ENCODE peak calls at places on chromosome 1, in ten cellular contexts. K, U, X, A, C, Y, R, O, N and V are unnamed samples.

GRCh38 chr1:236471653-236472052 is 52.1 kb upstream of the LGALS8 start:
- DNase-seq in K (no peak), U (no peak), X (no peak), A (no peak), C (no peak), Y (no peak), R (no peak), O (no peak), N (no peak), V (no peak)

GRCh38 chr1:183896466-183897026 is 91.6 kb downstream of the RGL1 start:
- DNase-seq in K (no peak), U (peak), X (peak), A (no peak), C (no peak), Y (peak), R (no peak), O (no peak), N (no peak), V (no peak)

GRCh38 chr1:211326528-211327340 is at the start of gene TRAF5:
- DNase-seq in K (no peak), U (no peak), X (no peak), A (peak), C (peak), Y (peak), R (peak), O (peak), N (peak), V (peak)

GRCh38 chr1:39671433-39671792 is 494 bp downstream of the NT5C1A start:
- DNase-seq in K (no peak), U (no peak), X (no peak), A (no peak), C (no peak), Y (no peak), R (no peak), O (peak), N (no peak), V (no peak)

GRCh38 chr1:99645699-99646531 is at the start of gene PALMD:
- DNase-seq in K (peak), U (no peak), X (no peak), A (no peak), C (no peak), Y (peak), R (no peak), O (peak), N (no peak), V (no peak)

GRCh38 chr1:115293899-115294298 is 44.1 kb downstream of the NGF start:
- DNase-seq in K (no peak), U (peak), X (no peak), A (no peak), C (no peak), Y (no peak), R (no peak), O (no peak), N (no peak), V (no peak)

GRCh38 chr1:154320882-154321608 is at the start of gene AQP10:
- DNase-seq in K (no peak), U (no peak), X (no peak), A (no peak), C (no peak), Y (no peak), R (no peak), O (peak), N (no peak), V (no peak)

GRCh38 chr1:183841950-183842816 is 37.3 kb downstream of the RGL1 start:
- DNase-seq in K (no peak), U (peak), X (peak), A (no peak), C (peak), Y (peak), R (no peak), O (peak), N (no peak), V (peak)

GRCh38 chr1:246470588-246470987 is 36.5 kb downstream of the SMYD3 start:
- DNase-seq in K (no peak), U (no peak), X (no peak), A (no peak), C (no peak), Y (no peak), R (no peak), O (no peak), N (no peak), V (no peak)

GRCh38 chr1:229596961-229597699 is 28.8 kb downstream of the TAF5L start:
- DNase-seq in K (no peak), U (peak), X (no peak), A (peak), C (no peak), Y (peak), R (no peak), O (no peak), N (no peak), V (no peak)

DNA sequence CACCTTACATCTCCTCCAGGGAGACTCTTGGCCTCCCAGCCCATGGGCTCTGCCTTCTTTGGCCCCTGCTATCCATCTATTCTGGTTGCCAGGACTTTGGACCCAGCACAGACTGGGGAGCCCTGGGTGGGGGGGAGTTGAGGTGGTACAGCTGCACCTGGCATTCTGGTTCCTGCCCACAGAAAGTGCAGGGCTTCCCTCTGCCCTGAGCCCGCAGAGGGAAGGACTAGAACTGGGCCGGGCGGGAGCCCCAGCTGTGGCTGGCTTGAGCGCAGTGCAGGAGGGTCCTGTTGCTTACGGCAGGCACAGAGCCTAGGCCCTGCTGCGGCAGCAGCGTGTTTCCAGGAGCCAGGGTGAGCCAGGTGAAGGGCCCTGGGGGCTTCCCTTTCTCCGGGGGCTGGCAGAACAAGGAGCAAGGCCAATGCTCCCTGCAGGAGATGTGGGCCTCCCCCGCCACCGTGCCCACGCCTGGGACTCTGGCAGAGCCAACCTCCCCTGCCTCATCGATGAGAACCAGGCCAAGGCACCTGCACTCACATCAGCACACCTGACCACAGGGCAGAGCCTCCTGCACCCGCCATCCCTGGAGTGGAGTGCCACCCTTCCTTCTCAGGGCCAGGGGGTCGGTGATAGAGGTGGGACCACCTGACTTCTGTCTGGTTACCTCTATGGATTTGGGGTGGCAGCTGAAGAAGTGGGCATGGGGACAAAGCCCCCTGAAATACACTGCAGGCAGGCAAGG is 16.1 kb downstream of the PARS2 start:
- DNase-seq in K (no peak), U (no peak), X (no peak), A (peak), C (no peak), Y (no peak), R (no peak), O (no peak), N (no peak), V (no peak)
- TF ChIP-seq CTCF in K (no peak), U (no peak), X (no peak), A (no peak), C (no peak), Y (no peak), R (no peak), O (no peak), N (no peak), V (no peak)

GRCh38 chr1:34476371-34476770 is 278.5 kb upstream of the GJB5 start:
- DNase-seq in K (no peak), U (no peak), X (no peak), A (no peak), C (no peak), Y (no peak), R (no peak), O (no peak), N (no peak), V (no peak)
- TF ChIP-seq CTCF in K (no peak), U (no peak), X (no peak), A (no peak), C (no peak), Y (no peak), R (no peak), O (no peak), N (no peak), V (no peak)

GRCh38 chr1:25746299-25747045 is 53.5 kb upstream of the SELENON start:
- DNase-seq in K (no peak), U (no peak), X (no peak), A (no peak), C (no peak), Y (no peak), R (no peak), O (no peak), N (no peak), V (no peak)

GRCh38 chr1:25742316-25742715 is 57.7 kb upstream of the SELENON start:
- DNase-seq in K (peak), U (no peak), X (no peak), A (no peak), C (no peak), Y (no peak), R (no peak), O (no peak), N (no peak), V (no peak)

GRCh38 chr1:25744636-25745425 is 55.2 kb upstream of the SELENON start:
- DNase-seq in K (no peak), U (no peak), X (no peak), A (no peak), C (no peak), Y (no peak), R (no peak), O (no peak), N (no peak), V (no peak)

GRCh38 chr1:25744140-25744581 is 55.8 kb upstream of the SELENON start:
- DNase-seq in K (no peak), U (peak), X (peak), A (peak), C (peak), Y (peak), R (no peak), O (peak), N (no peak), V (no peak)

DNA sequence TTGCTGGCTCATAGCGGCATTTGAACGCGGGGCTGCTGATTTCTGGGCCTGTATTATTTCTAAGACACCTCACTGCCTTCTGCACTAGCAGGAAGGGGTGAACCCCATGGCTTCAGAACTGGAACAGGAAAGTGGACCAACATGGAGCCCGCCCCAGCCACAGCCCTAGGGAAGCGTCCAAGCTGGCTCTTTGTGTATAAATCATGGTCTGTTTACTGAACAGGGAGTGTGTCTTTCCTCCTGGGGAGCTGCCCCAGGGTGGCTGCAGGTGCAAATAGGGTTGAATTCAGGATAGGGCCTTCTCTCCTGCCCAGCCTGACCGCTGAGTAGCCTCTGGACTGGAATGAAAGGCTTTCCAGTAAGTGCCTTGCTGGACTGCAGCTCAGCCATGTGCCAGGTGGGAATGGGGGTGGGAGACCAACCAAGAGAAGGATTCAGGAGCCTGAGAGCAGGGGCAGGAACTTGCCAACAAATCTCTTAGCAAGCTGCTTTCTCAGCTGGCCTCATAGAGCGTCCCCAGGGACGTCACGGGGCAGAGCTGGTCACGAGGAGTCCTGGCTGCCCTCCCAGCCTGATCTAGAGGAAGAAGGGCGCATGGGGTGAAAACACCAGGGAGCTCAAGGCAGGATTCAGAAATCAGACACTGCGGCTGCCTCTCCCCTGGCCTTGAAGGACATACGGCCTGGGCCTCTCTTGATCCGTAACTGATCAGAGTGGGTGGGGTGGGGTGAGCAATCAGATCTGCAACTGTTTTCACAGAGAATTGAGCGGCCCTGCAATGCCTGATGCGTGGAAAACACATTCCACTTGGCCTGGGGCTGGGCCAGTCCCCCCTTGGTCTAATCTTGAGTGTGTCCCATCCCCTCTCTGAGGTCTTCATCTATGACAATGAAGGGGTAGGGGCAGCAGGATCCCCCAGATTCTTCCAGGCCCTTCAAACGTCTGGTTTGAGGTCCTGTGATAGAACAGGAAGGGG is 56.5 kb upstream of the SELENON start:
- DNase-seq in K (peak), U (no peak), X (no peak), A (peak), C (peak), Y (peak), R (no peak), O (peak), N (no peak), V (no peak)
- TF ChIP-seq CTCF in K (no peak), U (no peak), X (no peak), A (no peak), C (no peak), Y (no peak), R (no peak), O (no peak), N (no peak), V (no peak)

GRCh38 chr1:158527190-158527815 is 26.9 kb downstream of the OR6Y1 start:
- DNase-seq in K (no peak), U (no peak), X (peak), A (no peak), C (no peak), Y (peak), R (no peak), O (no peak), N (no peak), V (no peak)
- TF ChIP-seq CTCF in K (peak), U (peak), X (peak), A (no peak), C (peak), Y (peak), R (no peak), O (no peak), N (peak), V (peak)

GRCh38 chr1:11979818-11980675 is at the start of gene MFN2:
- DNase-seq in K (peak), U (peak), X (peak), A (peak), C (peak), Y (peak), R (peak), O (peak), N (peak), V (peak)

GRCh38 chr1:11984121-11984520 is 3.9 kb downstream of the MFN2 start:
- DNase-seq in K (no peak), U (no peak), X (no peak), A (no peak), C (no peak), Y (no peak), R (no peak), O (peak), N (no peak), V (no peak)

GRCh38 chr1:11980676-11980972 is 380 bp downstream of the MFN2 start:
- DNase-seq in K (no peak), U (no peak), X (no peak), A (no peak), C (no peak), Y (no peak), R (no peak), O (no peak), N (no peak), V (no peak)

GRCh38 chr1:11981378-11982009 is 1.2 kb downstream of the MFN2 start:
- DNase-seq in K (peak), U (peak), X (no peak), A (no peak), C (no peak), Y (no peak), R (no peak), O (no peak), N (no peak), V (no peak)

DNA sequence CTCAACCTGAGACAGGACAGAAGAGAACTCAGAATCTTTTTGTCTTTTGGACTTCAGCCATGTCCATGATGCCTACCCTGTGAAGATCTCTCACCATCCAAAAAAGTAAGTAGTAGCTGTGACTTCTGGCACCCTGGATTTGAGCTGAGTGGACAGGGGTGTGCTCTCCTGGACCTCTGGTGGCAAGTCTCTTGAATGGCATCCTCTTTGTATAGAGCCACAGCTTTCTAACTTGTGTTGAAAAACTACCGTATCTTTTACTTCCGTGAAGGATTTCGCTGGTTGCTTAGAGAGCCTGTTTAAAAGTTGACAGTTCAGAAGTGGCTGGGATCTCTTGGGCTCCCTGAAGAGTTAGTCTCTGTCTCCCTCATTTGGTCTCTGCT is 1.8 kb downstream of the MFN2 start:
- DNase-seq in K (no peak), U (peak), X (no peak), A (no peak), C (peak), Y (peak), R (no peak), O (no peak), N (no peak), V (no peak)
- TF ChIP-seq CTCF in K (peak), U (peak), X (no peak), A (no peak), C (no peak), Y (peak), R (peak), O (no peak), N (no peak), V (no peak)

GRCh38 chr1:243343970-243344749 is 88.3 kb downstream of the SDCCAG8 start:
- DNase-seq in K (no peak), U (peak), X (no peak), A (no peak), C (no peak), Y (peak), R (no peak), O (peak), N (no peak), V (no peak)

GRCh38 chr1:243346481-243346880 is 90.6 kb downstream of the SDCCAG8 start:
- DNase-seq in K (no peak), U (no peak), X (no peak), A (no peak), C (no peak), Y (no peak), R (no peak), O (no peak), N (no peak), V (no peak)

GRCh38 chr1:243346016-243346415 is 90.2 kb downstream of the SDCCAG8 start:
- DNase-seq in K (no peak), U (no peak), X (no peak), A (no peak), C (no peak), Y (no peak), R (no peak), O (no peak), N (no peak), V (no peak)

GRCh38 chr1:243348331-243348730 is 92.5 kb downstream of the SDCCAG8 start:
- DNase-seq in K (no peak), U (no peak), X (no peak), A (no peak), C (no peak), Y (no peak), R (no peak), O (no peak), N (no peak), V (no peak)

GRCh38 chr1:243345205-243345604 is 89.4 kb downstream of the SDCCAG8 start:
- DNase-seq in K (no peak), U (no peak), X (no peak), A (no peak), C (no peak), Y (peak), R (no peak), O (peak), N (no peak), V (peak)
- TF ChIP-seq CTCF in K (no peak), U (peak), X (peak), A (no peak), C (peak), Y (no peak), R (no peak), O (peak), N (no peak), V (no peak)

DNA sequence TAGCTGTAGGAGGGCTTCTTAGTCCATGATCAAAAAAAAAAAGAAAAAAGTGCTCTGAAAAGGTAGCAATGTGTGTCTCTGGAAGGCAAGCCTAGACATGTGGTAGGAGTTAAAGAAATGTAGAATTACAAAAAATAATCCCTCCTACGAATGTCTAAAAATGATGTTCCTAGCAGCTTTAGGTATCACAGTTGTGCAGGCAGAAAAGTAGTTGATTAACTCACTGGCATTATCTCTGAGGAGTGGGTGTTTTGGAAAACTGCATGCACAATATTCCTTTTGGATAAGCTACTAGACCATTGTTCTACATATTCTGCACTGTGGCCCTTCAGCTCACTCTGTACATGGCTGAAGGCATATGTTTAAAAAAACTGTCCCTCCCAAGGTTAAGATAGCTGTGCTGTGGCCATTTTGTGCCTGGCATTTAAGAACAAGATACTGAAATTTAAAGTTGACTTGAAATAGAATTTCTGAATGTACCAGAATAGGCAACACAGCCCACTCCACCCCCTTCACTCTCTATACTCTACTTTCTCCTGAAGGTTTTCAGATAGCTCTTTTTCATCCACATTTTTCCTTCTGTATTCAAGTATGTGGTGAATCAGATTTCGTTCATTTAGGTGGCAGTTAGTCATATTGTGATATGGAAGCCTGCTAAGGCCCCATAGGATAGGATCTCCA is 463.9 kb upstream of the LRRC7 start:
- DNase-seq in K (no peak), U (no peak), X (no peak), A (no peak), C (no peak), Y (no peak), R (no peak), O (no peak), N (no peak), V (no peak)
- TF ChIP-seq CTCF in K (no peak), U (no peak), X (no peak), A (no peak), C (no peak), Y (no peak), R (no peak), O (no peak), N (no peak), V (no peak)

GRCh38 chr1:71587961-71588360 is 507.1 kb upstream of the ZRANB2 start:
- DNase-seq in K (no peak), U (peak), X (peak), A (no peak), C (peak), Y (peak), R (no peak), O (peak), N (no peak), V (no peak)

GRCh38 chr1:71592646-71593274 is 511.9 kb upstream of the ZRANB2 start:
- DNase-seq in K (no peak), U (no peak), X (no peak), A (no peak), C (no peak), Y (peak), R (no peak), O (no peak), N (no peak), V (no peak)

GRCh38 chr1:71589005-71589404 is 508.2 kb upstream of the ZRANB2 start:
- DNase-seq in K (no peak), U (no peak), X (no peak), A (no peak), C (no peak), Y (no peak), R (no peak), O (no peak), N (no peak), V (no peak)

GRCh38 chr1:71593523-71593922 is 512.7 kb upstream of the ZRANB2 start:
- DNase-seq in K (no peak), U (peak), X (no peak), A (no peak), C (no peak), Y (peak), R (no peak), O (no peak), N (no peak), V (no peak)
- TF ChIP-seq CTCF in K (peak), U (peak), X (peak), A (no peak), C (no peak), Y (no peak), R (peak), O (no peak), N (no peak), V (peak)